ENCODE peak calls at places on chromosomes 6 and 20, in ten cellular contexts. O is heart left ventricle, U is A549, I is body of pancreas, C is prostate gland, J is H54, A is GM12878, T is K562, L is tibial nerve, M is ovary. N is an unnamed sample.

GRCh38 chr6:154367839-154368695 is 11.5 kb upstream of the IPCEF1 start:
- DNase-seq in A (no peak), T (no peak), J (no peak), I (no peak), L (no peak), M (no peak), O (no peak), C (no peak), U (no peak), N (no peak)

GRCh38 chr20:3563548-3564177 is 92.8 kb downstream of the ATRN start:
- DNase-seq in L (peak; percentile 41), O (no peak), A (peak; percentile 8), M (no peak), T (peak; percentile 29), U (peak; percentile 70), J (no peak), C (no peak), I (peak; percentile 61), N (peak; percentile 73)

GRCh38 chr20:48970681-48971370 is 49.3 kb downstream of the ARFGEF2 start:
- DNase-seq in T (no peak), U (no peak), O (no peak), L (no peak), M (no peak), C (no peak), I (no peak), A (no peak), J (no peak), N (no peak)

GRCh38 chr6:144911322-144911721 is 626.2 kb downstream of the UTRN start:
- DNase-seq in I (no peak), T (no peak), C (no peak), L (no peak), O (no peak), M (no peak), J (no peak), U (no peak), A (no peak), N (no peak)

GRCh38 chr6:29702519-29703103 is 20.6 kb upstream of the HLA-F start:
- DNase-seq in O (peak; percentile 55), L (peak; percentile 65), J (peak; percentile 51), U (peak; percentile 41), M (peak; percentile 31), I (peak; percentile 53), T (peak; percentile 81), A (no peak), C (no peak), N (peak; percentile 59)

GRCh38 chr20:13142143-13142542 is 78.9 kb upstream of the ISM1 start:
- DNase-seq in A (no peak), J (no peak), C (no peak), O (no peak), M (no peak), L (no peak), U (no peak), T (no peak), I (no peak), N (no peak)

GRCh38 chr6:77650098-77650663 is 2.7 kb upstream of the MEI4 start:
- DNase-seq in I (peak; percentile 89), O (peak; percentile 40), M (peak; percentile 13), C (no peak), U (no peak), J (no peak), T (peak; percentile 32), L (no peak), A (no peak), N (peak; percentile 17)

GRCh38 chr6:63305278-63305677 is 14.5 kb downstream of the LGSN start:
- DNase-seq in I (no peak), O (no peak), U (peak; percentile 82), C (no peak), J (no peak), A (no peak), L (no peak), T (no peak), M (no peak), N (no peak)

GRCh38 chr6:158061361-158061708 is 79.7 kb downstream of the SYNJ2 start:
- DNase-seq in M (no peak), C (no peak), J (no peak), O (no peak), U (no peak), L (no peak), T (no peak), I (no peak), A (no peak), N (no peak)

GRCh38 chr20:44115762-44116644 is 71.0 kb downstream of the JPH2 start:
- DNase-seq in J (no peak), U (no peak), C (no peak), O (no peak), A (no peak), T (no peak), L (no peak), I (no peak), M (no peak), N (no peak)

GRCh38 chr6:43997342-43997677 is 129.9 kb downstream of the MRPL14 start:
- DNase-seq in L (no peak), C (no peak), J (no peak), O (no peak), U (no peak), M (no peak), A (no peak), T (no peak), I (peak; percentile 1), N (no peak)

DNA sequence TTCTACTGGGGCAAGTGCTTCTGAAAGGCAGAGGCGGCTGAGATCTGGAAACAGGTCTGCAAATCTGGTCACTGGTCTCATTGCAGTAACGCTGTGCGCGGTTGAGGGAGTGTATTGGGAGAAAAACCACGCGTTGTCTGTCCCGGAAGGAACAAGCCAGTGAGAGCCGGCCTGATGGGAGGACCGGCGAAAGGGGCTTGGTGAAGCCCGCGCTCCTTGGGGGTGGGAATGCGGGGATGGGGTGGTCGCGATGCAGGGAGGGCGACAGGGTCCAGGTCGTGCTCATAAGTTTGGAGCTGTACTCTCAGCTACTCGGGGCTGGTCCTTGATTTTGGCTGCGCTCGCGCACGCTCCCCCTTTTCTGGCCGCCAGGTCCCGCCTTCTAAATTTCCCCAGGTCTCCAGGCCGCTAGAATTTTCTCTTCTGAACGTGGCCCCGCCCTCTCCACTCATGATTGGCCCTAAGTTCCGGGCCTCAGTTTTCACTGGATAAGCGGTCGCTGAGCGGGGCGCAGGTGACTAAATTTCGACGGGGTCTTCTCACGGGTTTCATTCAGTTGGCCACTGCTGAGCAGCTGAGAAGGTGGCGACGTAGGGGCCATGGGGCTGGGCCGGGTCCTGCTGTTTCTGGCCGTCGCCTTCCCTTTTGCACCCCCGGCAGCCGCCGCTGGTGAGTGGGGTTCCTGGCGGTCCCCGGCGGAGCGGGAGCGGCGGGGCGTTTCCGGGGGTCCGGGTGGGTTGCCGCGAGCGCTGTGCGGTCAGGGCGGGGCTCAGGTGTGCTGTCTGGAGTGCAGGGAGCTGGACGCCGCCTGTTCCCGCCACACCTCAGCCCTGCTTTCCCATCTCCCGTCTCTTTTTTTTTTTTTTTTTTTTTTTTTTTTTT is at the start of gene MICB:
- DNase-seq in J (no peak), C (peak; percentile 78), M (peak; percentile 72), O (peak; percentile 65), L (peak; percentile 77), T (peak; percentile 86), I (peak; percentile 89), A (peak; percentile 46), U (peak; percentile 80), N (peak; percentile 88)
- TF ChIP-seq POLR2A in J (peak; percentile 56), C (peak; percentile 67), M (no peak), O (peak; percentile 60), L (no peak), T (peak; percentile 79), I (peak; percentile 56), A (peak; percentile 71), U (peak; percentile 64), N (peak; percentile 32)

DNA sequence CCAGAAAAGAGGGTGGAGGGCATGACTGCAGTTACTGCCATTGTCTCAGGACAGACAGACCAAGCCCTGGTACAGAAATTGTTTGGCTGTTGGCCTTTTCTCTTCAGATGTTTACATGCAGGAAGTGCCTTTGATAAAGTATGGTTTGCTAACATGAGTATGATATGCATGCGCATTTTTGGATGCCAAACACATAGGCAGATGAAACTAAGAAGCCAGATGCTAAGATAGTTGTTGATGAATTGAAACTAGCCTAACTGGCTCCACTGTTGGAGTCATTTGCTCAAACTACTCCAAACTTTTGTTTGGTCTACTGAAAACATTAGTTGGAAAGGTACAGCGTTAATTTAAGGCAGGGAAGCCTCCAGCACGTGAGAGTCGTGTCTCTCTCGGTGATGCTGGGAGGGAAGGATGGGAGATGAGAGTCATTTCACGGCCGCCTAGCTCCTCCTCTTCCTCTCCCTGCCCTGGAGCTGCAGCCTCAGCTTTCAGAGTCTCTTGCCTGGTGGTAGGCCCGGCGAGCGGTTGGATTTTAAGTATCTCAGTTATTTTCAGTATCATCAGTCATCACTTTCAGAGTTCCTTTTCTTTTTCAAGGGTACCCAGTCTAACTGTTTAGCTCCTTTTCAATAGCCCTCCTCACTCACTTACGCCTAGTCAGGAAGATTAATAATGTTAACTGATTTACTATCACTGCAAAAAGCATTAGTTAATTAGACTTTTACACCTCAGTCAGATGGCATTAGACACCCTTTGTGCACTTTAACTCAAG is 29.8 kb downstream of the RREB1 start:
- DNase-seq in T (peak; percentile 53), I (peak; percentile 59), A (no peak), U (peak; percentile 40), O (peak; percentile 70), J (peak; percentile 67), M (peak; percentile 63), C (no peak), L (peak; percentile 45), N (peak; percentile 74)
- TF ChIP-seq POLR2A in T (peak; percentile 60), I (peak; percentile 23), A (peak; percentile 50), U (no peak), O (no peak), J (peak; percentile 25), M (no peak), C (no peak), L (no peak), N (peak; percentile 52)

DNA sequence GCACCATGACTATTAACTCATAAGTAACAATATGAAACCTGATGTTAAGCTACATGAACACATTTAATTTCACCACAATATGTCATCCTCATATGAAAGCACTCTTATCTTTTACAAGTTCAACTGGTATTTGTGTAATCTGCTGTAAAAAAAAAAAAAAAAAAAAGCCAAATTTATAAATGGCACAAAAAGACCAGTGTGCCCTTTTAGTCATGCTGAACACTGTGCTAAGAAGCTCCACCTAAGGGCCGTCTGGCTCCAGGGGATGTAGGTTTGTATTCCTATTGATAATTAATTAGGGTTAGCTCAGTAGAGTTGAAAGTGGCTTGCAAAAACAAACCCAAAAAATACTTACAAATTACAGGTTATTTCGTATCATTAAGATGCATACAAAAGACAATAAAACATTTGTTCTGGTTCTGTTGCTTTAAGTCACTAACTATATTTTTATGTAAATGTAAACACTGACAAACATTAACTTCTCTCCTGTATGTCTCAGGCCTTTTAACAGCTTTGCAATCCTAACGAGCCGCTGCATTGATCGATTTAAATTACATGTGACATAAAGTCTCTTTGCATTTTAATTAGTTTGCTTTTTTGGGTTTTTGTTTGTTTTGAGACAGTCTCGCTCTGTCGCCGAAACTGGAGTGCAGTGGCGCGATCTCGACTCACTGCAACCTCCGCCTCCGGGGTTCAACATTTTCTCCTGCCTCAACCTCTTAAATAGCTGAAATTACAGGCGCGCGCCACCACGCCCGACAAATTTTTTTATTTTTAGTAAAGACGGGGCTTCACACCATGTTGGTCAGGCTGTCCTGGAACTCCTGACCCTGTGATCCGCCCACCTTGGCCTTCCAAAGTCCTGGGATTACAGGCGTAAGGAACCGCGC is 110.8 kb downstream of the HFE start:
- DNase-seq in J (no peak), M (no peak), A (no peak), O (no peak), L (no peak), C (peak; percentile 39), T (no peak), I (no peak), U (no peak), N (peak; percentile 87)
- TF ChIP-seq POLR2A in J (peak; percentile 13), M (no peak), A (no peak), O (no peak), L (no peak), C (no peak), T (no peak), I (no peak), U (no peak), N (no peak)

GRCh38 chr6:169579712-169580111 is 122.1 kb downstream of the WDR27 start:
- DNase-seq in M (no peak), T (no peak), U (no peak), L (no peak), J (no peak), C (no peak), I (no peak), A (no peak), O (no peak), N (no peak)
- TF ChIP-seq POLR2A in M (no peak), T (no peak), U (no peak), L (no peak), J (no peak), C (no peak), I (no peak), A (no peak), O (no peak), N (no peak)